ENCODE peak calls at places on chromosome 1, in ten cellular contexts. H is Caki2; V is pons; N is NCI-H1417; P is HFFc6; D is OCI-LY7; A is effector memory CD8-positive, alpha-beta T cell; T is stomach; I is pulmonary artery endothelial cell; B is MV-4-11. Q is an unnamed sample.
A peak's percentile ranks its signal among the peaks of the same experiment; 100 is the strongest.

GRCh38 chr1:96236156-96236739 is 485.3 kb upstream of the PTBP2 start:
- DNase-seq in H (peak; percentile 46), V (peak; percentile 86), N (peak; percentile 78), P (peak; percentile 55), D (peak; percentile 39), A (no peak), T (peak; percentile 26), I (peak; percentile 10), B (peak; percentile 54), Q (peak; percentile 87)

GRCh38 chr1:55211909-55212308 is 3.3 kb downstream of the USP24 start:
- DNase-seq in H (no peak), V (no peak), N (no peak), P (no peak), D (peak; percentile 44), A (no peak), T (no peak), I (no peak), B (peak; percentile 60), Q (no peak)

GRCh38 chr1:53622531-53622930 is 116.4 kb downstream of the GLIS1 start:
- DNase-seq in H (no peak), V (no peak), N (no peak), P (no peak), D (no peak), A (no peak), T (no peak), I (no peak), B (no peak), Q (no peak)

GRCh38 chr1:3663999-3664699 is 11.8 kb downstream of the TP73 start:
- DNase-seq in H (no peak), V (no peak), N (peak; percentile 82), P (no peak), D (peak; percentile 18), A (no peak), T (no peak), I (no peak), B (no peak), Q (no peak)

GRCh38 chr1:116414364-116414763 is 41.3 kb downstream of the ATP1A1 start:
- DNase-seq in H (no peak), V (no peak), N (no peak), P (no peak), D (no peak), A (no peak), T (no peak), I (no peak), B (no peak), Q (no peak)

GRCh38 chr1:59453297-59453970 is 156.5 kb downstream of the FGGY start:
- DNase-seq in H (no peak), V (peak; percentile 15), N (no peak), P (no peak), D (no peak), A (no peak), T (no peak), I (no peak), B (peak; percentile 50), Q (no peak)

GRCh38 chr1:84181350-84182005 is 37.4 kb downstream of the PRKACB start:
- DNase-seq in H (no peak), V (peak; percentile 90), N (peak; percentile 52), P (no peak), D (no peak), A (no peak), T (no peak), I (no peak), B (no peak), Q (no peak)

GRCh38 chr1:180053594-180054567 is 99.3 kb downstream of the CEP350 start:
- DNase-seq in H (no peak), V (no peak), N (no peak), P (no peak), D (no peak), A (no peak), T (no peak), I (no peak), B (peak; percentile 39), Q (peak; percentile 47)

GRCh38 chr1:161119017-161119378 is 1.1 kb downstream of the NIT1 start:
- DNase-seq in H (no peak), V (no peak), N (no peak), P (no peak), D (peak; percentile 54), A (no peak), T (peak; percentile 43), I (no peak), B (no peak), Q (peak; percentile 25)

GRCh38 chr1:226738421-226738994 is 574 bp downstream of the ITPKB start:
- DNase-seq in H (no peak), V (peak; percentile 51), N (peak; percentile 76), P (no peak), D (peak; percentile 85), A (peak; percentile 47), T (peak; percentile 37), I (no peak), B (no peak), Q (peak; percentile 44)

GRCh38 chr1:23530089-23530749 is 814 bp downstream of the E2F2 start:
- DNase-seq in H (no peak), V (no peak), N (peak; percentile 86), P (no peak), D (peak; percentile 74), A (no peak), T (no peak), I (no peak), B (no peak), Q (no peak)

GRCh38 chr1:60581455-60582220 is 500.7 kb upstream of the NFIA start:
- DNase-seq in H (no peak), V (no peak), N (no peak), P (no peak), D (no peak), A (no peak), T (no peak), I (no peak), B (peak; percentile 34), Q (peak; percentile 82)

Q was measured in fibroblast of pulmonary artery.